ENCODE peak calls at places on chromosomes 5 and 9, in ten cellular contexts. U is thyroid gland, D is amygdala, V is NT2/D1, Z is endothelial cell, P is body of pancreas, A is GM12865, Y is A549, M is HCEC 1CT, J is RWPE1. G is an unnamed sample.

GRCh38 chr5:137310051-137310730 is 188.9 kb downstream of the SPOCK1 start:
- DNase-seq in V (no peak), P (no peak), Z (no peak), U (no peak), A (no peak), D (no peak), M (peak), J (peak), Y (peak), G (no peak)

GRCh38 chr5:181205402-181205734 is 372 bp upstream of the TRIM7 start:
- DNase-seq in A (no peak), Z (no peak), P (no peak), Y (no peak), D (no peak), J (no peak), M (no peak), V (no peak), U (no peak), G (no peak)

GRCh38 chr9:101427957-101428655 is 7.5 kb downstream of the ALDOB start:
- DNase-seq in J (no peak), M (no peak), A (peak), U (no peak), Z (no peak), D (no peak), P (no peak), Y (no peak), V (no peak), G (no peak)

GRCh38 chr9:87292449-87293191 is 205.0 kb upstream of the DAPK1 start:
- DNase-seq in Z (no peak), A (no peak), M (peak), V (no peak), J (no peak), P (no peak), Y (no peak), D (no peak), U (no peak), G (no peak)

GRCh38 chr5:127705120-127705892 is 2.1 kb downstream of the CCDC192 start:
- DNase-seq in Z (no peak), A (peak), M (peak), Y (peak), D (no peak), V (no peak), P (no peak), U (peak), J (peak), G (no peak)

GRCh38 chr5:33761139-33761538 is 130.7 kb downstream of the ADAMTS12 start:
- DNase-seq in P (no peak), M (peak), U (no peak), Y (no peak), Z (no peak), D (no peak), J (no peak), V (peak), A (no peak), G (peak)

GRCh38 chr5:154511984-154512383 is 34.0 kb upstream of the HAND1 start:
- DNase-seq in J (no peak), V (no peak), Y (no peak), D (no peak), Z (no peak), P (no peak), A (peak), U (no peak), M (no peak), G (no peak)

GRCh38 chr5:1188464-1188863 is 12.9 kb upstream of the SLC6A19 start:
- DNase-seq in Y (no peak), J (no peak), P (no peak), D (no peak), M (no peak), A (no peak), U (no peak), V (no peak), Z (no peak), G (no peak)

GRCh38 chr5:98259595-98259994 is 513.9 kb upstream of the RGMB start:
- DNase-seq in V (no peak), P (no peak), Y (no peak), J (no peak), M (no peak), D (no peak), U (no peak), Z (no peak), A (no peak), G (no peak)

GRCh38 chr9:21326526-21327139 is 8.6 kb downstream of the KLHL9 start:
- DNase-seq in U (no peak), Z (no peak), V (no peak), M (peak), J (peak), A (peak), Y (peak), P (no peak), D (no peak), G (peak)

GRCh38 chr9:99411068-99411467 is 189.0 kb downstream of the SEC61B start:
- DNase-seq in U (no peak), A (no peak), D (no peak), Z (no peak), J (peak), P (no peak), M (peak), V (no peak), Y (no peak), G (no peak)

GRCh38 chr5:178333821-178334481 is 101.3 kb upstream of the PHYKPL start:
- DNase-seq in P (no peak), A (no peak), U (no peak), D (no peak), Z (no peak), J (no peak), Y (no peak), M (no peak), V (no peak), G (no peak)

G was measured in nephron progenitor cell.